ENCODE peak calls at places on chromosome 18, in six cellular contexts. Q is choroid plexus epithelial cell, L is retinal pigment epithelial cell, H is cardiac fibroblast, F is coronary artery, V is left ventricle myocardium inferior. U is an unnamed sample.
A peak's percentile ranks its signal among the peaks of the same experiment; 100 is the strongest.

GRCh38 chr18:42545825-42546224 is 569.7 kb downstream of the RIT2 start:
- DNase-seq in V (no peak), F (no peak), H (peak; percentile 92), Q (peak; percentile 30), L (no peak), U (peak; percentile 54)

GRCh38 chr18:474416-474815 is 26.1 kb downstream of the COLEC12 start:
- DNase-seq in Q (no peak), L (no peak), F (no peak), V (no peak), H (no peak), U (no peak)

GRCh38 chr18:22432672-22433137 is 15.0 kb upstream of the CTAGE1 start:
- DNase-seq in F (peak; percentile 90), H (peak; percentile 94), Q (peak; percentile 85), V (peak; percentile 79), L (peak; percentile 70), U (no peak)

GRCh38 chr18:525066-525797 is 24.7 kb upstream of the COLEC12 start:
- DNase-seq in F (no peak), L (no peak), H (peak; percentile 87), Q (peak; percentile 30), V (no peak), U (peak; percentile 36)

GRCh38 chr18:79496978-79497637 is 101.4 kb downstream of the NFATC1 start:
- DNase-seq in V (peak; percentile 29), H (peak; percentile 88), Q (peak; percentile 73), L (no peak), F (no peak), U (no peak)

GRCh38 chr18:46164920-46165319 is 60.7 kb downstream of the HAUS1 start:
- DNase-seq in F (no peak), Q (no peak), H (no peak), V (no peak), L (no peak), U (no peak)

GRCh38 chr18:31619291-31619690 is 27.6 kb downstream of the TTR start:
- DNase-seq in H (no peak), L (no peak), Q (no peak), V (no peak), F (no peak), U (no peak)

GRCh38 chr18:11759456-11759855 is 70.4 kb downstream of the GNAL start:
- DNase-seq in F (no peak), V (no peak), Q (no peak), H (no peak), L (no peak), U (no peak)

GRCh38 chr18:25843791-25844190 is 246.6 kb downstream of the SS18 start:
- DNase-seq in H (no peak), Q (no peak), F (no peak), L (no peak), V (no peak), U (no peak)

GRCh38 chr18:74950479-74950878 is 258.5 kb downstream of the PTGR3 start:
- DNase-seq in V (no peak), Q (peak; percentile 30), F (no peak), L (no peak), H (peak; percentile 5), U (no peak)

GRCh38 chr18:60601249-60601648 is 228.7 kb upstream of the MC4R start:
- DNase-seq in H (no peak), Q (no peak), V (no peak), F (no peak), L (no peak), U (no peak)

GRCh38 chr18:31716362-31716761 is 32.0 kb upstream of the B4GALT6 start:
- DNase-seq in F (no peak), Q (no peak), L (no peak), V (no peak), H (no peak), U (no peak)

GRCh38 chr18:79388043-79388442 is 7.7 kb upstream of the NFATC1 start:
- DNase-seq in L (no peak), Q (no peak), H (no peak), V (no peak), F (peak; percentile 62), U (no peak)

GRCh38 chr18:24055878-24056277 is 41.3 kb downstream of the TTC39C start:
- DNase-seq in F (no peak), L (no peak), Q (peak; percentile 61), H (no peak), V (no peak), U (no peak)

GRCh38 chr18:77131652-77132368 is 773 bp downstream of the MBP start:
- DNase-seq in Q (peak; percentile 49), F (peak; percentile 81), H (peak; percentile 32), L (no peak), V (peak; percentile 69), U (no peak)

GRCh38 chr18:77129150-77129551 is 3.4 kb downstream of the MBP start:
- DNase-seq in Q (peak; percentile 89), H (peak; percentile 95), F (no peak), V (no peak), L (peak; percentile 91), U (peak; percentile 97)

GRCh38 chr18:77132369-77133050 is at the start of gene MBP:
- DNase-seq in L (no peak), F (peak; percentile 77), V (peak; percentile 72), Q (no peak), H (no peak), U (no peak)

GRCh38 chr18:77131100-77131651 is 1.4 kb downstream of the MBP start:
- DNase-seq in V (peak; percentile 59), F (no peak), Q (peak; percentile 67), H (no peak), L (no peak), U (no peak)

GRCh38 chr18:77130229-77131099 is 2.1 kb downstream of the MBP start:
- DNase-seq in Q (no peak), H (no peak), L (no peak), V (no peak), F (no peak), U (no peak)
- H3K4me3 ChIP-seq in Q (peak overlapping the region; percentile 68), H (peak overlapping the region; percentile 63), L (peak overlapping the region; percentile 73), V (peak overlapping the region; percentile 86), F (peak overlapping the region; percentile 85), U (peak overlapping the region; percentile 91)

GRCh38 chr18:57466745-57467144 is 31.6 kb downstream of the ONECUT2 start:
- DNase-seq in Q (peak; percentile 1), V (no peak), F (no peak), L (no peak), H (no peak), U (no peak)
- TF ChIP-seq CTCF in Q (no peak), V (no peak), F (no peak), L (no peak), H (no peak), U (no peak)

GRCh38 chr18:55585586-55586521 is 2.1 kb downstream of the TCF4 start:
- DNase-seq in H (peak; percentile 50), Q (peak; percentile 33), L (no peak), F (no peak), V (no peak), U (no peak)
- H3K4me3 ChIP-seq in H (peak overlapping the region; percentile 68), Q (peak overlapping the region; percentile 59), L (peak overlapping the region; percentile 16), F (peak overlapping the region; percentile 89), V (peak overlapping the region; percentile 80), U (no peak overlapping the region)

DNA sequence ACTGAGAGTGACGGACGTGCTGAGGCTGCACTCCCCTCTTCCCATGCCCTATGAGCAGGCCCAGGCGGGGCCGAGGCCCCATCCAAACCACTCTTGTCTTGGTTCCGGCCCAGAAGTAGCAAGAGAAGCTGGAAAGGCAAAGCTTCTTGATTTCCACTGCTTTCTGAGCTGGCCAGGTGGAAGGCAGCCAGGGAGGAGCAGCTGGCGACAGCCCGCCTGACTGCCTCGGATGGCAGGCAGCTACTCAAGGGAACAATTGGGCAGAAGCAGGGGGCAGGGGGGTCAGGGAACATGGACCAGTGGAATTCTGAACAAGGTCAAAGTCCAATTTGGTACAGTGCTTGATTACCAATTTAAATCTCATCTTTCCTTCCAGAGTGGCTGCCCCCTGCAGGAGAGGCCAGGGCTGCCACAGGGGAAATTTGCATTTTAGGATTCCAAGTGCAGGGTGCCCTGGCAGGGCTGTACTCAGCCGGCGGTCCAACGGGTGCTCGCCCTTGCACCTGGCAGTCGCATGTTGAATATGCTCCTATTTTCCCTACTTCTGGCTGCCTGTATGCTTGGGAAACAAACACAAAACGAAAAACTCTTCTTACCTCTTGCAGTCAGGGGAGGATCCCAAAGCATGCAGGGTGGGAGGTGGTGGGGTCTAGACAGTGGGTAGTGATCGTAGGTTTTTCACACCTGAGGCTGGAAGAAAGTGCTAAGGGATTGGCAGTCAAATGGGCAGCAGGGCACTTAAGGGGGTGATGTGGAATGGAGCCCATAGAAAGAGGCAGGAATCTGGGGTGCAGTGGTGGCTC is 67.3 kb downstream of the LIPG start:
- DNase-seq in F (peak; percentile 61), Q (no peak), H (no peak), V (peak; percentile 46), L (no peak), U (no peak)
- TF ChIP-seq CTCF in F (no peak), Q (peak; percentile 48), H (peak; percentile 6), V (peak; percentile 28), L (peak; percentile 64), U (peak; percentile 60)

DNA sequence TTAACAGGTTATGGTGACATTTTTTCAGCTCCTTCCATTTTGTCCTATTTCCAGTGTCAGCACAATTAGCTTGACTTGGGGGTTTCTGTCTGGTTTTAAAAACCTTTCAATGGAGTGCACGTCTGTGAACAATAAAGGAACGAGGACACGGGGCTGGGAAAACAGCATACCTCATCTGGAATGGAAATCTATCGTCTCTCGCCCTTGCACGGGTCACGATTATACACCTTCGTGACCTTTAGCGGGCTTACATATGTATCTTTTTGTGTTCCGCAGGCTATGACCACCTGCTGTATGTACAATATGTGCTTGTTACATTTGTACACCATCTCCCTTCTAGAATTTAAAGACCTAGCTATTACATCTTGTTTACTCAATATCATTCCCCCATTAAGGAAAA is 2.3 kb upstream of the ZNF532 start:
- DNase-seq in F (no peak), V (no peak), Q (no peak), H (no peak), L (no peak), U (no peak)
- H3K4me3 ChIP-seq in F (peak overlapping the region; percentile 79), V (peak overlapping the region; percentile 73), Q (peak overlapping the region; percentile 60), H (peak overlapping the region; percentile 46), L (no peak overlapping the region), U (peak overlapping the region; percentile 59)

U was measured in epithelial cell of proximal tubule.